ENCODE peak calls at places on chromosome 10, in ten cellular contexts. M is PC-3; U is cardiac muscle cell; F is Caco-2; C is CD8-positive, alpha-beta T cell; D is cardiac fibroblast; N is choroid plexus epithelial cell; A is A549; P is GM06990; H is fibroblast of pulmonary artery. I is an unnamed sample.

GRCh38 chr10:8043569-8044306 is 10.8 kb upstream of the GATA3 start:
- DNase-seq in M (no peak), U (no peak), F (no peak), C (peak), D (no peak), N (no peak), A (no peak), P (no peak), H (no peak), I (no peak)

GRCh38 chr10:73759512-73760115 is 15.4 kb downstream of the SEC24C start:
- DNase-seq in M (peak), U (no peak), F (peak), C (peak), D (no peak), N (no peak), A (no peak), P (no peak), H (no peak), I (no peak)

GRCh38 chr10:103814104-103814503 is 41.3 kb downstream of the SH3PXD2A start:
- DNase-seq in M (no peak), U (no peak), F (no peak), C (no peak), D (no peak), N (no peak), A (no peak), P (no peak), H (no peak), I (no peak)

GRCh38 chr10:62652114-62652513 is 152.4 kb upstream of the ADO start:
- DNase-seq in M (peak), U (no peak), F (no peak), C (no peak), D (peak), N (no peak), A (no peak), P (no peak), H (no peak), I (peak)

GRCh38 chr10:21313691-21314090 is 211.8 kb downstream of the SKIDA1 start:
- DNase-seq in M (no peak), U (no peak), F (no peak), C (no peak), D (no peak), N (no peak), A (no peak), P (no peak), H (no peak), I (no peak)

GRCh38 chr10:102945449-102945848 is 27.4 kb downstream of the CNNM2 start:
- DNase-seq in M (no peak), U (peak), F (no peak), C (no peak), D (no peak), N (no peak), A (no peak), P (no peak), H (no peak), I (no peak)

GRCh38 chr10:5975641-5976473 is 1.5 kb downstream of the IL15RA start:
- DNase-seq in M (no peak), U (no peak), F (no peak), C (peak), D (peak), N (peak), A (no peak), P (peak), H (peak), I (no peak)

GRCh38 chr10:103645141-103646054 is 151.9 kb downstream of the NEURL1 start:
- DNase-seq in M (peak), U (no peak), F (peak), C (no peak), D (peak), N (peak), A (no peak), P (no peak), H (peak), I (peak)

GRCh38 chr10:114389429-114389828 is 14.9 kb downstream of the AFAP1L2 start:
- DNase-seq in M (peak), U (no peak), F (no peak), C (no peak), D (peak), N (peak), A (peak), P (no peak), H (peak), I (peak)

GRCh38 chr10:113071446-113071845 is 121.4 kb downstream of the TCF7L2 start:
- DNase-seq in M (no peak), U (peak), F (no peak), C (no peak), D (no peak), N (no peak), A (no peak), P (no peak), H (peak), I (no peak)

GRCh38 chr10:121591186-121591585 is 7.1 kb downstream of the FGFR2 start:
- DNase-seq in M (no peak), U (no peak), F (no peak), C (no peak), D (no peak), N (no peak), A (no peak), P (no peak), H (no peak), I (no peak)

GRCh38 chr10:79065853-79066252 is 2.9 kb upstream of the ZMIZ1 start:
- DNase-seq in M (no peak), U (no peak), F (no peak), C (no peak), D (no peak), N (no peak), A (no peak), P (no peak), H (no peak), I (no peak)

GRCh38 chr10:127757033-127757432 is 20.0 kb downstream of the FOXI2 start:
- DNase-seq in M (no peak), U (no peak), F (no peak), C (no peak), D (no peak), N (no peak), A (no peak), P (no peak), H (no peak), I (no peak)

GRCh38 chr10:111207525-111207924 is 130.7 kb downstream of the ADRA2A start:
- DNase-seq in M (no peak), U (no peak), F (no peak), C (no peak), D (no peak), N (no peak), A (no peak), P (no peak), H (no peak), I (no peak)

GRCh38 chr10:34049887-34050286 is 715.4 kb upstream of the NRP1 start:
- DNase-seq in M (peak), U (no peak), F (no peak), C (no peak), D (peak), N (peak), A (peak), P (no peak), H (peak), I (peak)

GRCh38 chr10:2986341-2986933 is 80.9 kb upstream of the PFKP start:
- DNase-seq in M (no peak), U (no peak), F (no peak), C (no peak), D (no peak), N (no peak), A (no peak), P (no peak), H (no peak), I (no peak)

GRCh38 chr10:29941476-29941875 is 117.9 kb downstream of the JCAD start:
- DNase-seq in M (no peak), U (no peak), F (no peak), C (no peak), D (no peak), N (no peak), A (no peak), P (no peak), H (no peak), I (no peak)

GRCh38 chr10:71307469-71308085 is 11.5 kb upstream of the SLC29A3 start:
- DNase-seq in M (no peak), U (no peak), F (peak), C (no peak), D (no peak), N (peak), A (no peak), P (no peak), H (no peak), I (no peak)

GRCh38 chr10:122374859-122375721 is 582 bp downstream of the PLEKHA1 start:
- DNase-seq in M (peak), U (peak), F (peak), C (peak), D (peak), N (peak), A (peak), P (peak), H (peak), I (peak)

GRCh38 chr10:929965-930364 is 1.5 kb downstream of the LARP4B start:
- DNase-seq in M (no peak), U (no peak), F (no peak), C (no peak), D (no peak), N (no peak), A (no peak), P (no peak), H (no peak), I (no peak)

GRCh38 chr10:63630928-63631685 is 109.9 kb downstream of the REEP3 start:
- DNase-seq in M (no peak), U (no peak), F (no peak), C (no peak), D (no peak), N (peak), A (no peak), P (no peak), H (peak), I (peak)

GRCh38 chr10:42951486-42952251 is 125.2 kb upstream of the RET start:
- DNase-seq in M (peak), U (peak), F (peak), C (peak), D (no peak), N (no peak), A (no peak), P (no peak), H (peak), I (no peak)

GRCh38 chr10:123381271-123381670 is 227.1 kb downstream of the BUB3 start:
- DNase-seq in M (peak), U (no peak), F (no peak), C (no peak), D (peak), N (peak), A (no peak), P (no peak), H (peak), I (no peak)

GRCh38 chr10:3955954-3956617 is 171.1 kb upstream of the KLF6 start:
- DNase-seq in M (no peak), U (no peak), F (no peak), C (no peak), D (no peak), N (no peak), A (no peak), P (no peak), H (no peak), I (no peak)

GRCh38 chr10:127907411-127908105 is 655 bp downstream of the PTPRE start:
- DNase-seq in M (peak), U (peak), F (no peak), C (peak), D (peak), N (peak), A (no peak), P (no peak), H (peak), I (peak)

GRCh38 chr10:62248465-62248864 is 20.2 kb downstream of the RTKN2 start:
- DNase-seq in M (peak), U (no peak), F (no peak), C (no peak), D (peak), N (peak), A (no peak), P (no peak), H (peak), I (peak)

GRCh38 chr10:15214237-15214636 is 45.7 kb upstream of the NMT2 start:
- DNase-seq in M (no peak), U (no peak), F (no peak), C (no peak), D (no peak), N (no peak), A (no peak), P (no peak), H (no peak), I (no peak)

GRCh38 chr10:127939786-127940330 is 33.0 kb downstream of the PTPRE start:
- DNase-seq in M (no peak), U (no peak), F (no peak), C (peak), D (no peak), N (no peak), A (no peak), P (no peak), H (no peak), I (no peak)

GRCh38 chr10:70472799-70473452 is 5.6 kb upstream of the PALD1 start:
- DNase-seq in M (no peak), U (no peak), F (no peak), C (no peak), D (no peak), N (no peak), A (no peak), P (no peak), H (no peak), I (no peak)

GRCh38 chr10:128519581-128519980 is 393.4 kb upstream of the MKI67 start:
- DNase-seq in M (no peak), U (no peak), F (no peak), C (no peak), D (no peak), N (no peak), A (no peak), P (no peak), H (no peak), I (no peak)

GRCh38 chr10:75098902-75099673 is 12.4 kb upstream of the SAMD8 start:
- DNase-seq in M (no peak), U (no peak), F (no peak), C (no peak), D (no peak), N (no peak), A (no peak), P (no peak), H (no peak), I (no peak)

GRCh38 chr10:115441907-115442520 is 348.8 kb downstream of the ATRNL1 start:
- DNase-seq in M (no peak), U (no peak), F (no peak), C (no peak), D (no peak), N (no peak), A (no peak), P (no peak), H (no peak), I (no peak)
- TF ChIP-seq CTCF in M (peak), U (no peak), F (peak), C (no peak), D (no peak), N (peak), A (no peak), P (no peak), H (no peak), I (no peak)

GRCh38 chr10:100008142-100008522 is 1.6 kb downstream of the DNMBP start:
- DNase-seq in M (peak), U (no peak), F (no peak), C (no peak), D (peak), N (peak), A (no peak), P (no peak), H (peak), I (peak)
- H3K4me3 ChIP-seq in M (peak), U (peak), F (no peak), C (no peak), D (peak), N (peak), A (peak), P (peak), H (peak), I (peak)

GRCh38 chr10:32349968-32350738 is 3.2 kb upstream of the EPC1 start:
- DNase-seq in M (no peak), U (no peak), F (no peak), C (no peak), D (no peak), N (no peak), A (no peak), P (no peak), H (no peak), I (no peak)
- TF ChIP-seq CTCF in M (no peak), U (no peak), F (no peak), C (no peak), D (no peak), N (no peak), A (no peak), P (no peak), H (no peak), I (no peak)

GRCh38 chr10:77841711-77842375 is 84.7 kb downstream of the DLG5 start:
- DNase-seq in M (no peak), U (no peak), F (no peak), C (no peak), D (no peak), N (no peak), A (no peak), P (no peak), H (no peak), I (no peak)
- H3K4me3 ChIP-seq in M (no peak), U (no peak), F (no peak), C (no peak), D (no peak), N (no peak), A (no peak), P (no peak), H (no peak), I (no peak)